ENCODE peak calls at places on chromosome 17, in six cellular contexts. O is trophoblast cell, T is mesendoderm, H is IMR-90, G is neuronal stem cell, V is H1. I is an unnamed sample.
A peak's percentile ranks its signal among the peaks of the same experiment; 100 is the strongest.

GRCh38 chr17:35889241-35889640 is 9.1 kb upstream of the CCL5 start:
- DNase-seq in O (no peak), T (no peak), H (no peak), G (no peak), V (no peak), I (no peak)

GRCh38 chr17:74006366-74006765 is 197.1 kb upstream of the RPL38 start:
- DNase-seq in O (no peak), T (no peak), H (no peak), G (no peak), V (no peak), I (no peak)

GRCh38 chr17:40442392-40443195 is 656 bp upstream of the IGFBP4 start:
- DNase-seq in O (peak; percentile 3), T (peak; percentile 55), H (peak; percentile 47), G (no peak), V (no peak), I (peak; percentile 69)

GRCh38 chr17:17391575-17392370 is 85.0 kb upstream of the MED9 start:
- DNase-seq in O (no peak), T (no peak), H (no peak), G (no peak), V (no peak), I (no peak)

GRCh38 chr17:60109161-60109560 is 30.4 kb upstream of the HEATR6 start:
- DNase-seq in O (no peak), T (no peak), H (no peak), G (no peak), V (no peak), I (no peak)

GRCh38 chr17:4247981-4248388 is 15.8 kb downstream of the ANKFY1 start:
- DNase-seq in O (peak; percentile 97), T (peak; percentile 69), H (no peak), G (no peak), V (no peak), I (no peak)

GRCh38 chr17:74185786-74186185 is 17.7 kb upstream of the RPL38 start:
- DNase-seq in O (no peak), T (no peak), H (no peak), G (no peak), V (no peak), I (no peak)

GRCh38 chr17:9922012-9922848 is 17.2 kb upstream of the RCVRN start:
- DNase-seq in O (no peak), T (peak; percentile 5), H (no peak), G (no peak), V (no peak), I (no peak)

GRCh38 chr17:6456321-6456720 is 12.1 kb downstream of the PIMREG start:
- DNase-seq in O (no peak), T (no peak), H (no peak), G (no peak), V (no peak), I (no peak)

GRCh38 chr17:79792984-79793923 is 3.6 kb downstream of the CBX8 start:
- DNase-seq in O (peak; percentile 65), T (peak; percentile 51), H (peak; percentile 92), G (no peak), V (peak; percentile 66), I (peak; percentile 97)

GRCh38 chr17:31544186-31544585 is 152.7 kb downstream of the RAB11FIP4 start:
- DNase-seq in O (peak; percentile 94), T (no peak), H (no peak), G (no peak), V (no peak), I (no peak)

GRCh38 chr17:69431835-69432234 is 17.3 kb downstream of the MAP2K6 start:
- DNase-seq in O (no peak), T (peak; percentile 51), H (no peak), G (no peak), V (no peak), I (no peak)

GRCh38 chr17:82684207-82684903 is 14.1 kb downstream of the RAB40B start:
- DNase-seq in O (no peak), T (no peak), H (no peak), G (no peak), V (no peak), I (no peak)
- H3K4ac ChIP-seq in O (no peak overlapping the region), T (no peak overlapping the region), H (no peak overlapping the region), G (no peak overlapping the region), V (no peak overlapping the region), I (no peak overlapping the region)

GRCh38 chr17:82266142-82266541 is 7.4 kb downstream of the CSNK1D start:
- DNase-seq in O (no peak), T (no peak), H (no peak), G (no peak), V (no peak), I (no peak)
- H3K36me3 ChIP-seq in O (peaks cover 68% of the 10 kb centered on the region), T (peaks cover 25% of the 10 kb centered on the region), H (peaks cover 64% of the 10 kb centered on the region), G (peaks cover 50% of the 10 kb centered on the region), V (peaks cover 37% of the 10 kb centered on the region), I (peaks cover 69% of the 10 kb centered on the region)

GRCh38 chr17:65183736-65184135 is 46.6 kb downstream of the RGS9 start:
- DNase-seq in O (peak; percentile 18), T (peak; percentile 98), H (peak; percentile 70), G (peak; percentile 65), V (peak; percentile 72), I (peak; percentile 40)
- H3K4ac ChIP-seq in O (no peak overlapping the region), T (no peak overlapping the region), H (peak overlapping the region; percentile 96), G (no peak overlapping the region), V (no peak overlapping the region), I (no peak overlapping the region)

DNA sequence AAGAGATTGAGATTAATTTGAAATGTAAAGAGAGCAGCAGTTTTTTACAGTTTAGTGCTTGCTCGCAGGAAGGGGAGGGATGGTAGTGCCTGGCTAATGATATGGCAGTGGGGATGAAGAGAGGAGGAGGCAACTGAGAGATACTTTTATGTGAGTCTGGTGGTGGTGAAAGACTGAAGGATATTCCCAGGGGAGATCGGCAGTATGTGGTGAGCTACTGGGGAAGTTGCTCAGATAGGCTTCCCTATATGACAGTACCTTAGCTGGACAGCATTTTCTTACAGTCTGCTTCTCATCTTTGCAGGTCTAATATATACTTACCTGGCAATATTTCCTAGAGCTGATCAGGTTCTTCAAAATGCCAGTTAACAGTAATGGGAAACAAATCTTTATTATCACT is 8.6 kb downstream of the CEP95 start:
- DNase-seq in O (no peak), T (no peak), H (no peak), G (no peak), V (no peak), I (no peak)
- H3K36me3 ChIP-seq in O (peaks cover 15% of the 10 kb centered on the region), T (peaks cover 3% of the 10 kb centered on the region), H (peaks cover 32% of the 10 kb centered on the region), G (peaks cover 20% of the 10 kb centered on the region), V (peaks cover 52% of the 10 kb centered on the region), I (peaks cover 94% of the 10 kb centered on the region)

DNA sequence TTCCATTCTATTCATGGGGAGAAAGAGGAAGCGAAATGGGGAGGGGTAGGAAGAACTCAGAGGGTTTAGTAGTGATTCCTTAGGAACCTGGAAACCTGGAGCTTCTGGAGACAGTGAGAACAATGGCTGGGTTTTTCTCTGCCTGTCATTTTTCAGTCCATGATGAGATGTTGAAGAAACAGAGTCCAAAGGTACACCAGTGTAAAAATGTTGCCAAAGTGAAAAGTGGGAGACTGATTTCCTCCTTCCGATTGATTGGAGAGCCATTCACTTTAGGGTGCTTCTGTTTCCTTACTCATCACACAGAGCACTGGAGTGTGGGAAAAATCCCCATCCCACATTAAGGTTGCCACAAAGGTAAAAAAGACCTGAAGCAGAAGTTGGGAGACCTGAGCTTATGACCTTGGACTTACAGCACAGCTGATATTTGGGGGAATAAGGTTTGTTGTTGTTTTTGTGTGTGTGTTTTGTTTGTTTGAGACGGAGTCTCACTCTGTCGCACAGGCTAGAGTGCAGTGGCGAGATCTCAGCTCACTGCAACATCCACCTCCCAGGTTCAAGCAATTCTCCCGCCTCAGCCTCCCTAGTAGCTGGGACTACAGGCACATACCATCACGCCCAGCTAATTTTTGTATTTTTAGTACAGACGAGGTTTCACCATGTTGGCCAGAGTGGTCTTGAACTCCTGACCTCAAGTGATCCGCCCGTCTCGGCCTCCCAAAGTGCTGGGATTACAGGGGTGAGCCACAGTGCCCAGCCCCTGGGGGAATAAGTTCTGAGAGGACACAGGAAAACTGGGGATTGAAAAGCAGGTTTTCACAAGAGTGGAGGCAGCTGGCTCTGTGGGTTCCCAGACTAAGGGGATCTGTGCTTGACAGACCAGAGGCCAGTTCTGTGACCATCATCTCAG is 1.4 kb upstream of the DHX8 start:
- DNase-seq in O (no peak), T (no peak), H (no peak), G (no peak), V (no peak), I (no peak)
- H3K4ac ChIP-seq in O (no peak overlapping the region), T (no peak overlapping the region), H (peak overlapping the region; percentile 53), G (no peak overlapping the region), V (no peak overlapping the region), I (no peak overlapping the region)

GRCh38 chr17:81057079-81057730 is 22.3 kb downstream of the BAIAP2 start:
- DNase-seq in O (peak; percentile 97), T (peak; percentile 96), H (no peak), G (no peak), V (no peak), I (peak; percentile 76)
- H3K36me3 ChIP-seq in O (peaks cover 37% of the 10 kb centered on the region), T (no peaks in the 10 kb centered on the region), H (peaks cover 9% of the 10 kb centered on the region), G (peaks cover 7% of the 10 kb centered on the region), V (no peaks in the 10 kb centered on the region), I (peaks cover 66% of the 10 kb centered on the region)

GRCh38 chr17:27981978-27982377 is 60.5 kb upstream of the NLK start:
- DNase-seq in O (no peak), T (no peak), H (no peak), G (no peak), V (no peak), I (no peak)
- H3K4ac ChIP-seq in O (no peak overlapping the region), T (peak overlapping the region; percentile 25), H (no peak overlapping the region), G (no peak overlapping the region), V (no peak overlapping the region), I (no peak overlapping the region)

GRCh38 chr17:78678220-78678554 is 101.0 kb upstream of the DNAH17 start:
- DNase-seq in O (no peak), T (no peak), H (no peak), G (no peak), V (no peak), I (no peak)

GRCh38 chr17:78676415-78677302 is 99.5 kb upstream of the DNAH17 start:
- DNase-seq in O (no peak), T (no peak), H (no peak), G (no peak), V (no peak), I (no peak)

GRCh38 chr17:78675836-78676235 is 98.6 kb upstream of the DNAH17 start:
- DNase-seq in O (no peak), T (no peak), H (no peak), G (no peak), V (no peak), I (no peak)

GRCh38 chr17:78678711-78679110 is 101.5 kb upstream of the DNAH17 start:
- DNase-seq in O (no peak), T (no peak), H (no peak), G (no peak), V (no peak), I (no peak)

DNA sequence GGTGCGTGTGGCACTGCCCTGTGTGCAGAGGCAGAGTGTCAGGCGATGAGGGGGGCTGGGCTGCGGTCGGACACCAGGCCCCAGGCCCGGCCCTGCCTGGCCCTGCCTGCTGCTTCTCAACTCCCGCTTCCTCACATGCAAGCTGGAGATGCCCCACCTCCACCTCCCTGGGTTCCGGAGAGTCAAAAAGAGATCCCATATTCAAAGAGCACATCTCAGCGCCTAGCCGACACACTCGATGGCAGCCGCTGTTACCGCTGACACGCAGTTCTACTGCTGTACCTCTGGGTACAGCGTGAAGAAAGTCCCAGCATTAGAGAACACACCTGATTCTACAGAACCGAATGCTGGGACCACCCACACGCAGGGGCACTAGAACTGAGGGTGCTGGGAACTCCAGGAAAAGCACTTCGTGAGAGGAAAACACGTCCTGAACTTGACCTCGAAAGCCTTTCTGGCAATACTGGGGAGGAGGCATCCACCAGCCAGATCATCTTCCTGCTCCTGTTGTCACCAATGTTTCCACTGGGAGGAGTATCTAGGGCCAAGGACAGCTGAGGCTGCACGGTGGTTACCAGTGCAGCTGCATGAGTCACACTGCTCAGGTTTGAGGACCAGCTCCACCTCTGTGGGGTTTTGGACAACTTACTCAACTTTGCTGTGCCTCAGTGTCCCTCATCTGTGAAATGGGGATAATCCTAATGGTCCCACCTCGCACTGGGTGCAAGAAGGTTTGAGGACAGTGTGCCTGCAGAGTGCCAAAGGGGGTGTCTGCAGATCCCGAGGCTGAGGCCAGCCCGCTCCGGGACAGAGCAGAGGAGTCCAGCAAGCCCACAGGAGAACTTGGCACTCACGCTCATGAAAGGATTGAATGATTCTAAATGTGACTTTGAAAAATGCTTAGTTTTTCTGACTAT is 100.4 kb upstream of the DNAH17 start:
- DNase-seq in O (peak; percentile 14), T (no peak), H (no peak), G (no peak), V (no peak), I (peak; percentile 48)
- H3K36me3 ChIP-seq in O (peaks cover 34% of the 10 kb centered on the region), T (no peaks in the 10 kb centered on the region), H (peaks cover 33% of the 10 kb centered on the region), G (peaks cover 12% of the 10 kb centered on the region), V (no peaks in the 10 kb centered on the region), I (peaks cover 78% of the 10 kb centered on the region)

I was measured in mesenchymal stem cell.